ENCODE peak calls at places on chromosomes 2 and 18, in six cellular contexts. One of them, this sample, is unnamed. For H3K36me3, the result is how much of the 10 kb centered on the place peaks cover.

GRCh38 chr2:229610359-229610758 is 104.0 kb downstream of the DNER start:
- DNase-seq in pancreas: no peak
- DNase-seq in cardiac muscle cell: no peak
- DNase-seq in testis: no peak
- DNase-seq in heart right ventricle: no peak
- DNase-seq in stomach: no peak
- DNase-seq in this sample: no peak

GRCh38 chr2:176137883-176138282 is 8.4 kb downstream of the HOXD8 start:
- DNase-seq in cardiac muscle cell: no peak
- DNase-seq in heart right ventricle: no peak
- DNase-seq in stomach: no peak
- DNase-seq in pancreas: no peak
- DNase-seq in testis: no peak
- DNase-seq in this sample: no peak

GRCh38 chr18:46711444-46711863 is 45.4 kb downstream of the ST8SIA5 start:
- DNase-seq in heart right ventricle: peak
- DNase-seq in testis: no peak
- DNase-seq in pancreas: no peak
- DNase-seq in cardiac muscle cell: peak
- DNase-seq in stomach: no peak
- DNase-seq in this sample: no peak

GRCh38 chr2:219221956-219222518 is 3.3 kb upstream of the ABCB6 start:
- DNase-seq in cardiac muscle cell: no peak
- DNase-seq in pancreas: no peak
- DNase-seq in heart right ventricle: no peak
- DNase-seq in stomach: no peak
- DNase-seq in testis: no peak
- DNase-seq in this sample: no peak

GRCh38 chr2:218834685-218835084 is 3.1 kb upstream of the PRKAG3 start:
- DNase-seq in cardiac muscle cell: no peak
- DNase-seq in pancreas: no peak
- DNase-seq in stomach: no peak
- DNase-seq in testis: no peak
- DNase-seq in heart right ventricle: no peak
- DNase-seq in this sample: no peak

GRCh38 chr2:189486237-189486770 is 45.0 kb downstream of the WDR75 start:
- DNase-seq in stomach: no peak
- DNase-seq in heart right ventricle: no peak
- DNase-seq in pancreas: no peak
- DNase-seq in testis: no peak
- DNase-seq in cardiac muscle cell: no peak
- DNase-seq in this sample: no peak

GRCh38 chr2:44974064-44974715 is 32.7 kb downstream of the SIX3 start:
- DNase-seq in pancreas: no peak
- DNase-seq in cardiac muscle cell: peak
- DNase-seq in testis: peak
- DNase-seq in heart right ventricle: no peak
- DNase-seq in stomach: no peak
- DNase-seq in this sample: no peak

GRCh38 chr2:96329416-96329815 is 4.3 kb downstream of the ITPRIPL1 start:
- DNase-seq in heart right ventricle: peak
- DNase-seq in stomach: no peak
- DNase-seq in pancreas: no peak
- DNase-seq in cardiac muscle cell: no peak
- DNase-seq in testis: peak
- DNase-seq in this sample: no peak

GRCh38 chr2:239265681-239266435 is 135.0 kb downstream of the HDAC4 start:
- DNase-seq in testis: peak
- DNase-seq in cardiac muscle cell: no peak
- DNase-seq in heart right ventricle: no peak
- DNase-seq in pancreas: no peak
- DNase-seq in stomach: peak
- DNase-seq in this sample: no peak

GRCh38 chr2:221851531-221852045 is 279.5 kb upstream of the EPHA4 start:
- DNase-seq in cardiac muscle cell: no peak
- DNase-seq in stomach: no peak
- DNase-seq in testis: no peak
- DNase-seq in pancreas: no peak
- DNase-seq in heart right ventricle: no peak
- DNase-seq in this sample: no peak

GRCh38 chr2:179139506-179139905 is 89.6 kb upstream of the CCDC141 start:
- DNase-seq in cardiac muscle cell: no peak
- DNase-seq in heart right ventricle: no peak
- DNase-seq in pancreas: no peak
- DNase-seq in stomach: no peak
- DNase-seq in testis: no peak
- DNase-seq in this sample: no peak

GRCh38 chr2:176093145-176093888 is 796 bp downstream of the HOXD13 start:
- DNase-seq in heart right ventricle: no peak
- DNase-seq in cardiac muscle cell: no peak
- DNase-seq in pancreas: no peak
- DNase-seq in stomach: peak
- DNase-seq in testis: no peak
- DNase-seq in this sample: no peak

GRCh38 chr2:205683179-205683978 is 1.1 kb downstream of the NRP2 start:
- DNase-seq in pancreas: no peak
- DNase-seq in heart right ventricle: no peak
- DNase-seq in cardiac muscle cell: no peak
- DNase-seq in testis: no peak
- DNase-seq in stomach: no peak
- DNase-seq in this sample: no peak
- H3K27ac ChIP-seq in pancreas: peak
- H3K27ac ChIP-seq in heart right ventricle: peak
- H3K27ac ChIP-seq in cardiac muscle cell: no peak
- H3K27ac ChIP-seq in testis: peak
- H3K27ac ChIP-seq in stomach: peak
- H3K27ac ChIP-seq in this sample: peak

GRCh38 chr2:38748857-38749804 is 2.0 kb downstream of the SRSF7 start:
- DNase-seq in pancreas: no peak
- DNase-seq in cardiac muscle cell: no peak
- DNase-seq in stomach: no peak
- DNase-seq in testis: no peak
- DNase-seq in heart right ventricle: no peak
- DNase-seq in this sample: no peak
- H3K36me3 ChIP-seq in pancreas: under half
- H3K36me3 ChIP-seq in cardiac muscle cell: under half
- H3K36me3 ChIP-seq in stomach: half or more
- H3K36me3 ChIP-seq in testis: under half
- H3K36me3 ChIP-seq in heart right ventricle: under half
- H3K36me3 ChIP-seq in this sample: half or more

DNA sequence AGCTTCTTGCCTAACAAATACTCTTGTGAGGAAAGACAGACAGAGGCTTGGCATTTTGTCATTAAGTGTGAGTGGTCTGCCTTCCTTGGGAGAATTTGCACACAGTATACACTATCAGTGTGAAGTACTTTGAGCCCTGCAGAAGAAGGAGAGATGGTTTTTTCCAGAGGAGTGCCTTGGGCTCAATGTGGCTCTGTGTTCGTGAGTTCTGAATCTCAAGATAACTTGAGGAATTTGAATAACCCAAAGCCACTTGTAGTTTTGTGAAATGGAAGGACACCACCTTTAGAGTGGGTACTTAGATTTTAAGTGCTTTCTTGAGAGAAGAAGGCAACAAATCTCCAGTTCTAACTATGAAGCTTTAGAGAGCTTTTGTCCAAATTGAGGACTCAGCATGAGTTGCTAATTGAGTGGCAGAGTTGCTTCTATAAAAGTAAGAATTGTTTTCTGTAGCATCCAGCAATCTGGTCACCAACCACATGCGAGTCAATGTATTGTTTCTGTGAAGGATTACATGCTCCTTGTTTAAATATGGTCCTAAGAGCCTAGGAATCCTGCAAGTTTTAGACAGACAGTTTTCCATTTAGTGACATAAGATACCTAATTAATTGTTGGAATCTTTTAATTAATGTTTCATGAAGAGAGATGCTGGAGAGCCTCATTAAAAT is 68.3 kb downstream of the BABAM2 start:
- DNase-seq in cardiac muscle cell: no peak
- DNase-seq in testis: no peak
- DNase-seq in heart right ventricle: no peak
- DNase-seq in pancreas: no peak
- DNase-seq in stomach: no peak
- DNase-seq in this sample: no peak
- H3K27ac ChIP-seq in cardiac muscle cell: no peak
- H3K27ac ChIP-seq in testis: peak
- H3K27ac ChIP-seq in heart right ventricle: no peak
- H3K27ac ChIP-seq in pancreas: peak
- H3K27ac ChIP-seq in stomach: peak
- H3K27ac ChIP-seq in this sample: peak

DNA sequence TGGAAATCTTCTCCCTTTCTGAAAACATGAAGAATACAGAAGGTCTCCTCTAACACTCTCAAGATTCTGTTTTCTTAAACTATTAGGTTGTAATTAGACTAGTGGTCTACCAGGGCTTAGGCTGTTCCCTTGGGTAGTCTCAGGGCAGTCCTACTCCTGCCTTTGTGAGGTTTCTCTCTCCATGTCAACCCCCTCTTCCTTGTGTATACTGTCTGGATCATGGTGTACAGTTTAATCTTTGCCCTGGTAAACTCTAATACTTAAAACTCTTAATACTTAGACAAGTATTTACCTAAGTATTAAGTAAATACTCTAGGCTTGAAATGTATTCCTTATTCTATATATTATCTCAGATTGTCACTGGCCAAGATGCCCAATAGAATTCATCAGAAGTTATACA is 480.3 kb upstream of the TNP1 start:
- DNase-seq in testis: no peak
- DNase-seq in stomach: no peak
- DNase-seq in heart right ventricle: no peak
- DNase-seq in pancreas: no peak
- DNase-seq in cardiac muscle cell: no peak
- DNase-seq in this sample: no peak
- H3K36me3 ChIP-seq in testis: under half
- H3K36me3 ChIP-seq in stomach: under half
- H3K36me3 ChIP-seq in heart right ventricle: under half
- H3K36me3 ChIP-seq in pancreas: under half
- H3K36me3 ChIP-seq in cardiac muscle cell: under half
- H3K36me3 ChIP-seq in this sample: under half

DNA sequence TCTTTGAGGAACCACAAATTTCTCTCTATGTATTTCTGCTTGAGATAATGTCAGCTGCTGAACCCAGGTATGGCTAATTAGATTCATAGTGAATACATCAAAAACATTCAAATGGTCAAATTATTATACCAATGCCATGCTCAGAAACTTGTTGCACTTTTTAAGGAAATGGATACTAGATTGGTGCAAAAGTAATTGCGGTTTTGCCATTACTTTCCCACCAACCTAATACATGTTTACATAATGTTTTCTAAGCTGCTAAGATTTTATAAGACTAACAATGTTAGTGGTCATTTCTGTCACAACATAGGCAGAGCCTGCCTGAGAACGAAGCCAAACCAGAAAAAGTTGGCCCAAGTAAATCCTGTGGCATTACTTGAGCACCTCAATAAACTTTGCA is 568.2 kb upstream of the LRATD1 start:
- DNase-seq in pancreas: no peak
- DNase-seq in cardiac muscle cell: no peak
- DNase-seq in testis: no peak
- DNase-seq in stomach: no peak
- DNase-seq in heart right ventricle: no peak
- DNase-seq in this sample: no peak
- H3K27ac ChIP-seq in pancreas: no peak
- H3K27ac ChIP-seq in cardiac muscle cell: no peak
- H3K27ac ChIP-seq in testis: no peak
- H3K27ac ChIP-seq in stomach: no peak
- H3K27ac ChIP-seq in heart right ventricle: no peak
- H3K27ac ChIP-seq in this sample: no peak

DNA sequence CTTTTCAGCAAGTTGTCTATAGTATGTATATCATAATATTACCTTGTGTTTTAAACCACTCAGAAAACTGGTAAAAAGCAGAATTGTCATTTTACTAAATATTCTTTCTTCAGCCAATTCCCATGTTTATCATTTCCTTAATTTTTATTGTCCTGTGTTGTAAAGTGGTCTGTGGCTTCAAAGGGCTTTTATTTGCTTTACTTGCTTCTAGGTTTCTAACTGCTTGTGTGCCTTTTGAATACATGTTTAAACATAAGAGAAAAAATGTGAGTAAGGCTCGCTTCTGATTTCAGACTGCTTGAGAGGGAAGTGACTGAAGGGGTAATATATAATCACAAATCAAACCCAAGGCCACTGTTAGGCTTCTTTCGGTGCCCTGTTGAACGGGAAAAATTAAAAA is 407.5 kb upstream of the NRP2 start:
- DNase-seq in pancreas: no peak
- DNase-seq in cardiac muscle cell: no peak
- DNase-seq in heart right ventricle: no peak
- DNase-seq in testis: no peak
- DNase-seq in stomach: no peak
- DNase-seq in this sample: no peak
- H3K36me3 ChIP-seq in pancreas: under half
- H3K36me3 ChIP-seq in cardiac muscle cell: under half
- H3K36me3 ChIP-seq in heart right ventricle: under half
- H3K36me3 ChIP-seq in testis: under half
- H3K36me3 ChIP-seq in stomach: under half
- H3K36me3 ChIP-seq in this sample: under half

GRCh38 chr2:68832161-68832869 is 38.9 kb downstream of the BMP10 start:
- DNase-seq in stomach: no peak
- DNase-seq in testis: peak
- DNase-seq in heart right ventricle: peak
- DNase-seq in pancreas: no peak
- DNase-seq in cardiac muscle cell: peak
- DNase-seq in this sample: peak

GRCh38 chr2:68831688-68832087 is 39.5 kb downstream of the BMP10 start:
- DNase-seq in testis: no peak
- DNase-seq in heart right ventricle: no peak
- DNase-seq in stomach: no peak
- DNase-seq in pancreas: no peak
- DNase-seq in cardiac muscle cell: no peak
- DNase-seq in this sample: no peak

GRCh38 chr2:68828887-68829708 is 42.1 kb downstream of the BMP10 start:
- DNase-seq in heart right ventricle: peak
- DNase-seq in pancreas: peak
- DNase-seq in testis: peak
- DNase-seq in stomach: peak
- DNase-seq in cardiac muscle cell: peak
- DNase-seq in this sample: peak

GRCh38 chr2:68827681-68828080 is 43.5 kb downstream of the BMP10 start:
- DNase-seq in testis: no peak
- DNase-seq in heart right ventricle: no peak
- DNase-seq in pancreas: no peak
- DNase-seq in cardiac muscle cell: no peak
- DNase-seq in stomach: no peak
- DNase-seq in this sample: no peak

GRCh38 chr2:68829764-68830163 is 41.4 kb downstream of the BMP10 start:
- DNase-seq in testis: no peak
- DNase-seq in pancreas: no peak
- DNase-seq in cardiac muscle cell: no peak
- DNase-seq in heart right ventricle: no peak
- DNase-seq in stomach: no peak
- DNase-seq in this sample: no peak
- H3K27ac ChIP-seq in testis: peak
- H3K27ac ChIP-seq in pancreas: peak
- H3K27ac ChIP-seq in cardiac muscle cell: no peak
- H3K27ac ChIP-seq in heart right ventricle: peak
- H3K27ac ChIP-seq in stomach: peak
- H3K27ac ChIP-seq in this sample: peak

GRCh38 chr2:192669505-192670082 is 474.9 kb upstream of the TMEFF2 start:
- DNase-seq in cardiac muscle cell: no peak
- DNase-seq in heart right ventricle: no peak
- DNase-seq in testis: no peak
- DNase-seq in pancreas: no peak
- DNase-seq in stomach: no peak
- DNase-seq in this sample: no peak
- H3K36me3 ChIP-seq in cardiac muscle cell: under half
- H3K36me3 ChIP-seq in heart right ventricle: under half
- H3K36me3 ChIP-seq in testis: under half
- H3K36me3 ChIP-seq in pancreas: under half
- H3K36me3 ChIP-seq in stomach: under half
- H3K36me3 ChIP-seq in this sample: under half

This sample was measured in left ventricle myocardium inferior.